ENCODE peak calls at places on chromosomes 3 and 15, in six cellular contexts. One of them, this sample, is unnamed.

GRCh38 chr15:83287541-83288027 is 3.1 kb upstream of the BNC1 start:
- DNase-seq in mesenteric fat pad: no peak
- DNase-seq in nephron progenitor cell: no peak
- DNase-seq in stimulated activated CD8-positive, alpha-beta memory T cell treated with anti-CD3 and anti-CD28 coated beads, Interleukin-4, amount 100 ng/mL, for 1 hour: no peak
- DNase-seq in A549: peak; percentile 72
- DNase-seq in fibroblast of lung: peak; percentile 99
- DNase-seq in this sample: no peak

GRCh38 chr3:100681496-100681895 is 27.8 kb upstream of the TFG start:
- DNase-seq in stimulated activated CD8-positive, alpha-beta memory T cell treated with anti-CD3 and anti-CD28 coated beads, Interleukin-4, amount 100 ng/mL, for 1 hour: no peak
- DNase-seq in nephron progenitor cell: no peak
- DNase-seq in A549: no peak
- DNase-seq in mesenteric fat pad: no peak
- DNase-seq in fibroblast of lung: no peak
- DNase-seq in this sample: no peak

GRCh38 chr15:89665449-89666146 is 10.3 kb upstream of the KIF7 start:
- DNase-seq in stimulated activated CD8-positive, alpha-beta memory T cell treated with anti-CD3 and anti-CD28 coated beads, Interleukin-4, amount 100 ng/mL, for 1 hour: no peak
- DNase-seq in mesenteric fat pad: no peak
- DNase-seq in A549: peak; percentile 50
- DNase-seq in nephron progenitor cell: peak; percentile 83
- DNase-seq in fibroblast of lung: peak; percentile 71
- DNase-seq in this sample: no peak

GRCh38 chr15:100986158-100986896 is 67.2 kb downstream of the LRRK1 start:
- DNase-seq in mesenteric fat pad: no peak
- DNase-seq in stimulated activated CD8-positive, alpha-beta memory T cell treated with anti-CD3 and anti-CD28 coated beads, Interleukin-4, amount 100 ng/mL, for 1 hour: no peak
- DNase-seq in fibroblast of lung: no peak
- DNase-seq in nephron progenitor cell: no peak
- DNase-seq in A549: peak; percentile 23
- DNase-seq in this sample: no peak

GRCh38 chr3:122974764-122975162 is 52.8 kb downstream of the SEMA5B start:
- DNase-seq in nephron progenitor cell: no peak
- DNase-seq in A549: no peak
- DNase-seq in fibroblast of lung: peak; percentile 76
- DNase-seq in mesenteric fat pad: no peak
- DNase-seq in stimulated activated CD8-positive, alpha-beta memory T cell treated with anti-CD3 and anti-CD28 coated beads, Interleukin-4, amount 100 ng/mL, for 1 hour: no peak
- DNase-seq in this sample: peak; percentile 31

GRCh38 chr3:181326637-181327223 is 337.2 kb upstream of the DNAJC19 start:
- DNase-seq in nephron progenitor cell: peak; percentile 10
- DNase-seq in fibroblast of lung: peak; percentile 30
- DNase-seq in stimulated activated CD8-positive, alpha-beta memory T cell treated with anti-CD3 and anti-CD28 coated beads, Interleukin-4, amount 100 ng/mL, for 1 hour: no peak
- DNase-seq in A549: peak; percentile 8
- DNase-seq in mesenteric fat pad: no peak
- DNase-seq in this sample: no peak

GRCh38 chr3:108780235-108780634 is 23.0 kb upstream of the RETNLB start:
- DNase-seq in mesenteric fat pad: no peak
- DNase-seq in stimulated activated CD8-positive, alpha-beta memory T cell treated with anti-CD3 and anti-CD28 coated beads, Interleukin-4, amount 100 ng/mL, for 1 hour: no peak
- DNase-seq in fibroblast of lung: no peak
- DNase-seq in nephron progenitor cell: no peak
- DNase-seq in A549: no peak
- DNase-seq in this sample: no peak

GRCh38 chr15:36090276-36090946 is 489.0 kb upstream of the CDIN1 start:
- DNase-seq in nephron progenitor cell: no peak
- DNase-seq in fibroblast of lung: no peak
- DNase-seq in A549: no peak
- DNase-seq in stimulated activated CD8-positive, alpha-beta memory T cell treated with anti-CD3 and anti-CD28 coated beads, Interleukin-4, amount 100 ng/mL, for 1 hour: no peak
- DNase-seq in mesenteric fat pad: no peak
- DNase-seq in this sample: no peak

GRCh38 chr3:43970920-43971319 is 270.8 kb upstream of the TOPAZ1 start:
- DNase-seq in fibroblast of lung: no peak
- DNase-seq in A549: no peak
- DNase-seq in mesenteric fat pad: no peak
- DNase-seq in stimulated activated CD8-positive, alpha-beta memory T cell treated with anti-CD3 and anti-CD28 coated beads, Interleukin-4, amount 100 ng/mL, for 1 hour: no peak
- DNase-seq in nephron progenitor cell: no peak
- DNase-seq in this sample: no peak

GRCh38 chr3:20043825-20044224 is 3.6 kb downstream of the KAT2B start:
- DNase-seq in fibroblast of lung: no peak
- DNase-seq in stimulated activated CD8-positive, alpha-beta memory T cell treated with anti-CD3 and anti-CD28 coated beads, Interleukin-4, amount 100 ng/mL, for 1 hour: no peak
- DNase-seq in nephron progenitor cell: no peak
- DNase-seq in mesenteric fat pad: no peak
- DNase-seq in A549: no peak
- DNase-seq in this sample: no peak

GRCh38 chr3:182895513-182896112 is 84.7 kb downstream of the DCUN1D1 start:
- DNase-seq in fibroblast of lung: no peak
- DNase-seq in stimulated activated CD8-positive, alpha-beta memory T cell treated with anti-CD3 and anti-CD28 coated beads, Interleukin-4, amount 100 ng/mL, for 1 hour: no peak
- DNase-seq in nephron progenitor cell: no peak
- DNase-seq in mesenteric fat pad: no peak
- DNase-seq in A549: no peak
- DNase-seq in this sample: no peak

GRCh38 chr15:54504695-54505094 is 526.5 kb downstream of the UNC13C start:
- DNase-seq in nephron progenitor cell: no peak
- DNase-seq in stimulated activated CD8-positive, alpha-beta memory T cell treated with anti-CD3 and anti-CD28 coated beads, Interleukin-4, amount 100 ng/mL, for 1 hour: no peak
- DNase-seq in fibroblast of lung: no peak
- DNase-seq in mesenteric fat pad: no peak
- DNase-seq in A549: no peak
- DNase-seq in this sample: no peak